ENCODE peak calls at places on chromosomes 13 and 19, in ten cellular contexts. P, M, V, H, O, X, G, D, N and W are unnamed samples.

GRCh38 chr19:40365613-40366401 is 17.3 kb downstream of the PLD3 start:
- DNase-seq in O (peak), M (peak), P (peak), H (peak), N (peak), G (no peak), V (peak), D (peak), X (peak), W (no peak)

GRCh38 chr13:104024416-104025170 is 958.4 kb upstream of the SLC10A2 start:
- DNase-seq in D (peak), X (no peak), M (no peak), G (no peak), V (no peak), N (no peak), P (no peak), H (no peak), O (no peak), W (no peak)

GRCh38 chr13:80873589-80873988 is 532.7 kb upstream of the SPRY2 start:
- DNase-seq in D (peak), P (no peak), N (no peak), H (no peak), X (no peak), M (no peak), V (no peak), O (no peak), G (no peak), W (no peak)

GRCh38 chr13:110244096-110244830 is 62.7 kb downstream of the COL4A1 start:
- DNase-seq in M (no peak), H (no peak), N (no peak), P (no peak), D (no peak), O (no peak), V (no peak), X (no peak), G (no peak), W (no peak)

GRCh38 chr19:13935765-13936486 is 2.3 kb downstream of the PODNL1 start:
- DNase-seq in D (no peak), N (no peak), H (no peak), V (peak), O (no peak), P (no peak), G (no peak), X (no peak), M (no peak), W (no peak)

GRCh38 chr19:9645466-9645865 is 24.4 kb upstream of the ZNF561 start:
- DNase-seq in P (no peak), N (no peak), M (no peak), G (no peak), V (no peak), D (peak), O (no peak), X (no peak), H (no peak), W (no peak)

GRCh38 chr19:6971366-6971765 is 49.9 kb downstream of the MBD3L2B start:
- DNase-seq in M (no peak), G (no peak), P (no peak), O (no peak), V (no peak), D (no peak), N (no peak), X (no peak), H (no peak), W (no peak)

GRCh38 chr13:59318320-59318930 is 845.3 kb downstream of the DIAPH3 start:
- DNase-seq in O (peak), X (peak), D (peak), M (peak), H (peak), G (no peak), V (peak), P (peak), N (peak), W (peak)

GRCh38 chr19:52896431-52897148 is 845 bp downstream of the ZNF320 start:
- DNase-seq in V (peak), D (peak), X (no peak), H (peak), P (no peak), G (no peak), N (peak), M (peak), O (no peak), W (no peak)

GRCh38 chr13:111338841-111339240 is 18.4 kb downstream of the TEX29 start:
- DNase-seq in V (no peak), O (no peak), M (no peak), N (no peak), P (no peak), D (no peak), H (no peak), X (no peak), G (no peak), W (no peak)

GRCh38 chr19:8320564-8321066 is 560 bp downstream of the NDUFA7 start:
- DNase-seq in O (no peak), G (no peak), V (no peak), N (peak), M (no peak), X (no peak), P (peak), H (no peak), D (no peak), W (no peak)

GRCh38 chr13:32783067-32783466 is 196.8 kb downstream of the PDS5B start:
- DNase-seq in H (no peak), P (peak), O (peak), V (no peak), D (peak), G (no peak), N (peak), X (no peak), M (no peak), W (no peak)

GRCh38 chr13:113930711-113931637 is 42.9 kb downstream of the C13orf46 start:
- DNase-seq in G (no peak), M (no peak), O (peak), X (no peak), P (peak), V (peak), D (no peak), H (no peak), N (peak), W (no peak)

GRCh38 chr13:34567558-34567957 is 374.5 kb upstream of the NBEA start:
- DNase-seq in X (no peak), N (no peak), M (no peak), G (no peak), D (no peak), V (no peak), H (no peak), O (no peak), P (no peak), W (no peak)

GRCh38 chr19:41882568-41883462 is at the start of gene ARHGEF1:
- DNase-seq in P (peak), V (peak), X (peak), O (no peak), H (peak), M (peak), N (peak), G (no peak), D (no peak), W (no peak)

GRCh38 chr19:41112728-41113290 is 1.4 kb upstream of the CYP2F1 start:
- DNase-seq in N (no peak), V (no peak), M (no peak), P (no peak), D (no peak), G (no peak), H (no peak), O (no peak), X (no peak), W (no peak)

GRCh38 chr13:31029129-31029528 is 96.7 kb downstream of the TEX26 start:
- DNase-seq in N (no peak), P (no peak), X (no peak), M (no peak), D (no peak), O (no peak), H (no peak), G (no peak), V (no peak), W (no peak)

GRCh38 chr19:16525751-16526481 is 16.3 kb downstream of the CHERP start:
- DNase-seq in N (no peak), V (no peak), O (no peak), G (no peak), D (no peak), X (no peak), H (no peak), P (no peak), M (no peak), W (no peak)

GRCh38 chr19:42422576-42423461 is 4.4 kb downstream of the LIPE start:
- DNase-seq in N (peak), H (no peak), G (no peak), P (no peak), M (no peak), X (peak), D (peak), O (peak), V (peak), W (peak)

GRCh38 chr19:1026189-1027019 is at the start of gene CNN2:
- DNase-seq in O (peak), P (peak), V (peak), G (no peak), M (peak), H (peak), X (no peak), D (peak), N (peak), W (no peak)

GRCh38 chr19:36605839-36606478 is 846 bp downstream of the ZNF382 start:
- DNase-seq in H (no peak), X (no peak), D (no peak), G (no peak), M (no peak), V (no peak), O (no peak), P (no peak), N (no peak), W (no peak)

GRCh38 chr13:50227356-50227755 is 212.1 kb downstream of the KCNRG start:
- DNase-seq in P (no peak), O (no peak), D (no peak), N (no peak), M (no peak), X (no peak), H (no peak), V (no peak), G (no peak), W (no peak)

GRCh38 chr19:42919757-42920079 is 2.0 kb upstream of the PSG6 start:
- DNase-seq in X (no peak), O (no peak), N (no peak), G (no peak), V (no peak), M (no peak), P (no peak), H (no peak), D (peak), W (no peak)

GRCh38 chr13:112740502-112741131 is 50.8 kb downstream of the ATP11A start:
- DNase-seq in X (no peak), D (peak), M (peak), V (no peak), N (no peak), G (no peak), P (no peak), H (peak), O (no peak), W (no peak)

GRCh38 chr19:2780284-2780683 is 2.8 kb downstream of the SGTA start:
- DNase-seq in D (no peak), M (no peak), G (no peak), H (no peak), V (no peak), X (no peak), P (no peak), O (no peak), N (no peak), W (no peak)

GRCh38 chr13:86445584-86446140 is 646.4 kb upstream of the SLITRK6 start:
- DNase-seq in G (no peak), N (no peak), H (no peak), P (no peak), M (no peak), O (no peak), V (no peak), X (no peak), D (peak), W (no peak)

GRCh38 chr19:34588846-34589245 is 88.1 kb downstream of the SCGB2B2 start:
- DNase-seq in H (no peak), G (no peak), D (no peak), X (no peak), O (no peak), N (no peak), P (no peak), M (no peak), V (no peak), W (no peak)

GRCh38 chr13:110421696-110422395 is 114.8 kb downstream of the COL4A2 start:
- DNase-seq in M (no peak), G (no peak), N (peak), P (no peak), H (no peak), D (peak), X (no peak), O (no peak), V (no peak), W (no peak)

GRCh38 chr13:28161370-28161769 is 23.0 kb downstream of the PAN3 start:
- DNase-seq in O (no peak), V (no peak), G (no peak), N (no peak), M (no peak), P (no peak), D (peak), X (no peak), H (no peak), W (no peak)

GRCh38 chr13:113002206-113002821 is 33.3 kb downstream of the MCF2L start:
- DNase-seq in M (no peak), G (no peak), H (no peak), N (no peak), X (no peak), O (no peak), D (no peak), P (no peak), V (peak), W (peak)

GRCh38 chr19:12345197-12345596 is 11.8 kb upstream of the ZNF563 start:
- DNase-seq in N (no peak), H (no peak), P (no peak), V (no peak), X (no peak), G (no peak), O (no peak), M (no peak), D (no peak), W (no peak)